ENCODE peak calls at places on chromosomes 5 and 9, in eight cellular contexts. I is foreskin fibroblast, Y is GM12865, V is skeletal muscle cell, K is cardiac muscle cell, N is BJ, J is astrocyte of the spinal cord, P is coronary artery. T is an unnamed sample.

GRCh38 chr9:36470891-36471290 is 70.8 kb upstream of the RNF38 start:
- DNase-seq in N (no peak), I (peak; percentile 34), J (peak; percentile 64), V (peak; percentile 23), P (no peak), Y (peak; percentile 89), K (peak; percentile 66), T (peak; percentile 61)

GRCh38 chr9:97412628-97413382 is 909 bp downstream of the TDRD7 start:
- DNase-seq in Y (peak; percentile 28), N (no peak), I (no peak), P (no peak), K (peak; percentile 6), V (no peak), J (peak; percentile 7), T (no peak)

GRCh38 chr5:157506981-157507780 is 47.2 kb downstream of the NIPAL4 start:
- DNase-seq in K (peak; percentile 80), J (peak; percentile 26), I (peak; percentile 21), P (no peak), Y (no peak), N (no peak), V (peak; percentile 66), T (peak; percentile 76)

GRCh38 chr5:14190194-14191164 is 47.3 kb downstream of the TRIO start:
- DNase-seq in J (peak; percentile 98), V (peak; percentile 94), I (peak; percentile 97), N (peak; percentile 97), P (peak; percentile 84), K (peak; percentile 97), Y (no peak), T (peak; percentile 97)

GRCh38 chr9:110148384-110148783 is 59.6 kb downstream of the C9orf152 start:
- DNase-seq in I (no peak), P (no peak), Y (peak; percentile 93), K (no peak), J (peak; percentile 50), V (no peak), N (no peak), T (no peak)

GRCh38 chr9:4725706-4726442 is 15.1 kb downstream of the AK3 start:
- DNase-seq in V (no peak), J (peak; percentile 34), P (no peak), K (no peak), I (no peak), N (no peak), Y (peak; percentile 36), T (no peak)

GRCh38 chr5:34756781-34757624 is 82.0 kb upstream of the TTC23L start:
- DNase-seq in I (no peak), Y (no peak), K (no peak), N (no peak), P (no peak), J (peak; percentile 51), V (no peak), T (no peak)

GRCh38 chr5:111948517-111948916 is 191.5 kb upstream of the NREP start:
- DNase-seq in J (peak; percentile 95), N (peak; percentile 97), V (peak; percentile 96), K (peak; percentile 90), I (peak; percentile 92), P (no peak), Y (no peak), T (peak; percentile 94)

GRCh38 chr9:88775037-88775471 is 216.2 kb upstream of the S1PR3 start:
- DNase-seq in N (peak; percentile 79), Y (no peak), J (peak; percentile 93), V (peak; percentile 94), K (peak; percentile 97), P (no peak), I (peak; percentile 92), T (peak; percentile 98)

GRCh38 chr9:70407081-70407503 is 7.4 kb downstream of the KLF9 start:
- DNase-seq in P (no peak), J (peak; percentile 89), K (peak; percentile 90), V (peak; percentile 83), I (peak; percentile 79), N (peak; percentile 96), Y (no peak), T (peak; percentile 98)

GRCh38 chr9:135416771-135417290 is 62.8 kb upstream of the PPP1R26 start:
- DNase-seq in Y (no peak), J (no peak), K (no peak), N (no peak), P (no peak), V (no peak), I (no peak), T (no peak)

GRCh38 chr5:34022131-34022705 is 14.4 kb upstream of the AMACR start:
- DNase-seq in J (peak; percentile 71), P (no peak), V (no peak), K (peak; percentile 44), N (no peak), I (no peak), Y (peak; percentile 69), T (peak; percentile 34)

GRCh38 chr9:129339539-129340157 is 161.6 kb upstream of the IER5L start:
- DNase-seq in J (no peak), I (no peak), N (no peak), P (no peak), Y (no peak), K (no peak), V (no peak), T (no peak)

GRCh38 chr5:126472538-126472889 is 49.3 kb downstream of the GRAMD2B start:
- DNase-seq in N (no peak), I (no peak), J (no peak), P (no peak), Y (no peak), K (no peak), V (no peak), T (no peak)

GRCh38 chr9:81634437-81634836 is 54.9 kb downstream of the TLE1 start:
- DNase-seq in J (no peak), Y (no peak), P (no peak), N (no peak), V (no peak), I (no peak), K (no peak), T (no peak)

GRCh38 chr5:126004636-126005035 is 418.6 kb upstream of the GRAMD2B start:
- DNase-seq in K (no peak), I (no peak), V (peak; percentile 27), Y (no peak), P (no peak), J (no peak), N (no peak), T (peak; percentile 4)

GRCh38 chr9:135804588-135805421 is 102.5 kb downstream of the CAMSAP1 start:
- DNase-seq in Y (no peak), V (no peak), P (no peak), K (no peak), I (peak; percentile 3), N (no peak), J (peak; percentile 26), T (no peak)

GRCh38 chr5:139903805-139904565 is 108.4 kb downstream of the PSD2 start:
- DNase-seq in V (no peak), K (peak; percentile 12), J (no peak), N (no peak), Y (peak; percentile 34), I (no peak), P (no peak), T (no peak)

GRCh38 chr9:35164711-35165110 is 2.9 kb downstream of the UNC13B start:
- DNase-seq in V (no peak), J (peak; percentile 68), N (no peak), K (peak; percentile 65), I (peak; percentile 12), Y (peak; percentile 18), P (no peak), T (peak; percentile 71)

GRCh38 chr5:174999581-174999980 is 275.2 kb downstream of the MSX2 start:
- DNase-seq in P (no peak), Y (no peak), J (no peak), N (no peak), I (no peak), V (no peak), K (no peak), T (no peak)

GRCh38 chr9:5817776-5818336 is 15.1 kb downstream of the ERMP1 start:
- DNase-seq in Y (no peak), V (peak; percentile 15), N (peak; percentile 35), K (peak; percentile 41), J (peak; percentile 56), I (peak; percentile 45), P (no peak), T (peak; percentile 62)

GRCh38 chr9:127520941-127521918 is 69.9 kb downstream of the LRSAM1 start:
- DNase-seq in Y (no peak), P (peak; percentile 74), J (peak; percentile 90), K (peak; percentile 93), I (peak; percentile 79), N (no peak), V (peak; percentile 74), T (peak; percentile 89)

GRCh38 chr9:72353455-72354116 is 11.4 kb downstream of the ZFAND5 start:
- DNase-seq in P (no peak), K (no peak), J (peak; percentile 12), I (no peak), V (no peak), Y (no peak), N (no peak), T (no peak)
- H3K4me3 ChIP-seq in P (no peak overlapping the region), K (no peak overlapping the region), J (no peak overlapping the region), I (no peak overlapping the region), V (no peak overlapping the region), Y (no peak overlapping the region), N (no peak overlapping the region), T (no peak overlapping the region)

GRCh38 chr5:124706729-124707361 is 39.6 kb downstream of the ZNF608 start:
- DNase-seq in I (peak; percentile 28), N (no peak), V (no peak), Y (peak; percentile 53), K (peak; percentile 35), P (no peak), J (peak; percentile 50), T (peak; percentile 15)
- H3K4me3 ChIP-seq in I (no peak overlapping the region), N (no peak overlapping the region), V (no peak overlapping the region), Y (peak overlapping the region; percentile 37), K (peak overlapping the region; percentile 9), P (peak overlapping the region; percentile 43), J (no peak overlapping the region), T (no peak overlapping the region)

DNA sequence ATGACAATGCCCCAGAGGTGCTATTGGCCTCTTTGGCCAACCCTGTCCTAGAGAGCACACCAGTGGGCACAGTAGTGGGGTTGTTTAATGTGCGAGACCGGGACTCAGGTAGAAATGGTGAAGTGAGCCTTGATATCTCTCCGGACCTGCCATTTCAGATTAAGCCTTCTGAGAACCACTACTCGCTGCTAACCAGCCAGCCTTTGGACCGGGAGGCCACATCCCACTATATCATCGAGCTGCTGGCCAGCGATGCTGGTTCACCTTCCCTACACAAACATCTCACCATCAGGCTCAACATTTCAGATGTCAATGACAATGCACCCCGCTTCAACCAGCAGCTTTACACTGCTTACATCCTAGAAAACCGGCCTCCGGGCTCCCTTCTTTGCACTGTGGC is 1.4 kb downstream of the PCDHGC5 start:
- DNase-seq in J (no peak), N (no peak), I (no peak), P (peak; percentile 47), V (no peak), Y (no peak), K (no peak), T (no peak)
- H3K4me3 ChIP-seq in J (no peak overlapping the region), N (no peak overlapping the region), I (no peak overlapping the region), P (no peak overlapping the region), V (no peak overlapping the region), Y (no peak overlapping the region), K (no peak overlapping the region), T (no peak overlapping the region)

DNA sequence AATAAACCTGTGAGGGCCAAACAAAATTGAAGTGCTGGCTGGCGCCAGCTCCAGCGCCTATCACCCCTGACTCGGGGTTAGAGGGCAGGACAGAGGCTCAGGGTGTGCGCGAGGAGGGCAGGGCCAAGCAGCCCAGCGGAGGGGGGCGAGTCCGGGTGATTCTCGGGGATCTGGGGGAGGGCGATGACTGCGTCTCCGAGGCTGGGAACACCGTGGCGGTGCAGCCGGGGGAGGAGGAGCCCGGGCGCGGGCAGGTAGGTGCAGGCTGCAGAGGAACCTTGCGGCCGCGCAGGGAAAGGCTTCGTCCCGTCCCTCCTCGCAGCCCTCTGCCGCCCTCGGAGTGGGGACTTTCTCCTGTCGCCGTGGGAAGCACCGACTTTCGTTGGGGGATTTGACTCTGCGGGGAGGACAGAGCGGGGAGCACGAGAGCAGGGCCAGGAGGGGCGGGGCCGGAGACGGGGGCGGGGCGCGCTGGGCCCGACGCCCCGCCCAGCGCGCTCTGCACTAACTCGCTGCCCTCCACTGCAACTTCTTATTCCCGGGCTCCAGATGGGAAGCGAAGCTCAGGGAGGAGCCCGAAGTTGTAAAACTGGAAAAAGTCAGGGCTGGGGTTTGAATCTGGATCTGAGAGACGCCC is 5.3 kb downstream of the RGS14 start:
- DNase-seq in P (no peak), N (no peak), J (no peak), Y (peak; percentile 86), I (peak; percentile 29), V (no peak), K (peak; percentile 54), T (peak; percentile 40)
- H3K4me3 ChIP-seq in P (peak overlapping the region; percentile 64), N (peak overlapping the region; percentile 43), J (peak overlapping the region; percentile 42), Y (peak overlapping the region; percentile 10), I (peak overlapping the region; percentile 22), V (peak overlapping the region; percentile 39), K (peak overlapping the region; percentile 20), T (peak overlapping the region; percentile 44)